ENCODE peak calls at places on chromosomes 12 and 14, in five cellular contexts. S is RCC 7860, N is NCI-H1930, X is glomerular endothelial cell, R is tibial artery. C is an unnamed sample.

GRCh38 chr12:11836282-11836963 is 186.9 kb downstream of the ETV6 start:
- DNase-seq in X (no peak), N (no peak), R (no peak), S (no peak), C (no peak)

GRCh38 chr12:109695961-109696461 is 17.6 kb upstream of the FAM222A start:
- DNase-seq in X (no peak), R (no peak), S (no peak), N (no peak), C (no peak)

GRCh38 chr14:69274321-69274720 is 14.4 kb downstream of the GALNT16 start:
- DNase-seq in N (no peak), S (no peak), R (peak), X (no peak), C (no peak)

GRCh38 chr12:83472772-83473171 is 786.1 kb downstream of the TMTC2 start:
- DNase-seq in X (no peak), R (no peak), S (no peak), N (no peak), C (no peak)

GRCh38 chr12:1500095-1500801 is 94.1 kb downstream of the FBXL14 start:
- DNase-seq in S (no peak), N (no peak), R (no peak), X (no peak), C (no peak)

GRCh38 chr12:93140309-93140708 is 211.2 kb upstream of the EEA1 start:
- DNase-seq in R (no peak), X (no peak), S (no peak), N (no peak), C (no peak)

GRCh38 chr12:70744133-70744532 is 106.9 kb upstream of the PTPRB start:
- DNase-seq in R (no peak), X (no peak), N (no peak), S (no peak), C (peak)

GRCh38 chr14:63901434-63902085 is 48.8 kb downstream of the SYNE2 start:
- DNase-seq in N (no peak), S (no peak), R (no peak), X (no peak), C (peak)

GRCh38 chr14:53151523-53151866 is 1.6 kb downstream of the DDHD1 start:
- DNase-seq in N (no peak), X (no peak), R (no peak), S (no peak), C (no peak)